ENCODE peak calls at places on chromosome 17, in four cellular contexts. L is posterior cingulate gyrus, D is ACHN, Z is uterus. U is an unnamed sample.

GRCh38 chr17:77131919-77132318 is 8.8 kb upstream of the SEC14L1 start:
- DNase-seq in L (no peak), D (no peak), Z (no peak), U (no peak)

GRCh38 chr17:65370669-65371126 is 190.8 kb downstream of the AXIN2 start:
- DNase-seq in L (no peak), D (no peak), Z (no peak), U (no peak)

GRCh38 chr17:74345433-74346241 is 16.0 kb downstream of the BTBD17 start:
- DNase-seq in L (no peak), D (no peak), Z (no peak), U (no peak)

GRCh38 chr17:2192367-2193028 is 111.1 kb downstream of the SMG6 start:
- DNase-seq in L (no peak), D (peak), Z (no peak), U (no peak)

GRCh38 chr17:15123593-15124590 is 141.2 kb downstream of the PMP22 start:
- DNase-seq in L (no peak), D (no peak), Z (no peak), U (no peak)

GRCh38 chr17:40373999-40374398 is 9.5 kb upstream of the GJD3 start:
- DNase-seq in L (no peak), D (no peak), Z (no peak), U (no peak)

GRCh38 chr17:64632606-64633005 is 29.5 kb downstream of the SMURF2 start:
- DNase-seq in L (no peak), D (no peak), Z (no peak), U (no peak)

GRCh38 chr17:28599311-28600184 is 723 bp upstream of the SPAG5 start:
- DNase-seq in L (peak), D (peak), Z (peak), U (no peak)

GRCh38 chr17:77227461-77228223 is 86.9 kb downstream of the SEC14L1 start:
- DNase-seq in L (no peak), D (no peak), Z (no peak), U (no peak)

GRCh38 chr17:37701424-37702020 is 43.3 kb downstream of the HNF1B start:
- DNase-seq in L (no peak), D (peak), Z (no peak), U (no peak)

GRCh38 chr17:40870136-40870535 is 3.1 kb upstream of the KRT12 start:
- DNase-seq in L (no peak), D (no peak), Z (no peak), U (no peak)

GRCh38 chr17:40209404-40210093 is 9.6 kb upstream of the WIPF2 start:
- DNase-seq in L (no peak), D (no peak), Z (no peak), U (no peak)

GRCh38 chr17:37506678-37507077 is 17.0 kb downstream of the DUSP14 start:
- DNase-seq in L (peak), D (peak), Z (no peak), U (peak)

GRCh38 chr17:11142231-11142630 is 98.8 kb upstream of the SHISA6 start:
- DNase-seq in L (no peak), D (no peak), Z (no peak), U (no peak)

U was measured in hypothalamus.